ENCODE peak calls at places on chromosome 15, in nine cellular contexts. Y is breast epithelium, Q is GM12878, M is endothelial cell of umbilical vein, V is K562, A is H1, J is prostate gland, G is spleen, S is GM23338. E is an unnamed sample.

GRCh38 chr15:94080416-94080815 is 150.9 kb upstream of the MCTP2 start:
- DNase-seq in Y (no peak), Q (no peak), M (no peak), V (no peak), A (peak), J (no peak), G (no peak), S (peak), E (no peak)

GRCh38 chr15:31387101-31387482 is 60.5 kb downstream of the KLF13 start:
- DNase-seq in Y (no peak), Q (no peak), M (no peak), V (no peak), A (no peak), J (no peak), G (no peak), S (no peak), E (no peak)

GRCh38 chr15:81155375-81156218 is 21.5 kb downstream of the CFAP161 start:
- DNase-seq in Y (peak), Q (no peak), M (peak), V (peak), A (no peak), J (peak), G (no peak), S (peak), E (peak)

GRCh38 chr15:83210619-83211018 is 3.0 kb upstream of the HDGFL3 start:
- DNase-seq in Y (peak), Q (no peak), M (no peak), V (peak), A (no peak), J (peak), G (no peak), S (no peak), E (no peak)

GRCh38 chr15:39642011-39642640 is 61.2 kb downstream of the THBS1 start:
- DNase-seq in Y (no peak), Q (no peak), M (peak), V (no peak), A (no peak), J (no peak), G (no peak), S (peak), E (no peak)

GRCh38 chr15:90871097-90871715 is 2.8 kb downstream of the FURIN start:
- DNase-seq in Y (no peak), Q (no peak), M (no peak), V (peak), A (peak), J (no peak), G (peak), S (peak), E (no peak)

GRCh38 chr15:38076806-38077205 is 142.4 kb downstream of the TMCO5A start:
- DNase-seq in Y (no peak), Q (no peak), M (no peak), V (no peak), A (peak), J (no peak), G (peak), S (peak), E (no peak)

GRCh38 chr15:41585140-41586047 is 26.4 kb downstream of the TYRO3 start:
- DNase-seq in Y (peak), Q (no peak), M (peak), V (no peak), A (peak), J (peak), G (peak), S (peak), E (no peak)

GRCh38 chr15:31607656-31608055 is 281.0 kb downstream of the KLF13 start:
- DNase-seq in Y (no peak), Q (no peak), M (no peak), V (no peak), A (no peak), J (no peak), G (no peak), S (no peak), E (no peak)

GRCh38 chr15:34621675-34622074 is 38.2 kb upstream of the GOLGA8B start:
- DNase-seq in Y (no peak), Q (no peak), M (peak), V (peak), A (no peak), J (no peak), G (no peak), S (no peak), E (no peak)

GRCh38 chr15:51801391-51801835 is 28.0 kb upstream of the TMOD3 start:
- DNase-seq in Y (no peak), Q (no peak), M (peak), V (peak), A (no peak), J (no peak), G (no peak), S (peak), E (no peak)

GRCh38 chr15:86327230-86327865 is 247.7 kb downstream of the AGBL1 start:
- DNase-seq in Y (no peak), Q (no peak), M (no peak), V (no peak), A (no peak), J (no peak), G (no peak), S (no peak), E (no peak)

GRCh38 chr15:59999064-59999377 is 5.1 kb upstream of the FOXB1 start:
- DNase-seq in Y (no peak), Q (no peak), M (no peak), V (no peak), A (peak), J (no peak), G (no peak), S (peak), E (no peak)

GRCh38 chr15:57554063-57554820 is 37.5 kb upstream of the MYZAP start:
- DNase-seq in Y (no peak), Q (no peak), M (peak), V (no peak), A (no peak), J (no peak), G (no peak), S (no peak), E (no peak)

GRCh38 chr15:64776402-64776786 is 1.0 kb upstream of the RBPMS2 start:
- DNase-seq in Y (no peak), Q (no peak), M (no peak), V (no peak), A (peak), J (no peak), G (no peak), S (peak), E (peak)

GRCh38 chr15:63718590-63719035 is 115.1 kb downstream of the HERC1 start:
- DNase-seq in Y (no peak), Q (no peak), M (no peak), V (no peak), A (no peak), J (no peak), G (no peak), S (no peak), E (no peak)

GRCh38 chr15:57720861-57721260 is 14.3 kb downstream of the POLR2M start:
- DNase-seq in Y (no peak), Q (no peak), M (no peak), V (no peak), A (no peak), J (no peak), G (no peak), S (no peak), E (no peak)

GRCh38 chr15:49438970-49439631 is 16.1 kb downstream of the FGF7 start:
- DNase-seq in Y (no peak), Q (peak), M (peak), V (peak), A (no peak), J (no peak), G (peak), S (peak), E (peak)

GRCh38 chr15:66701422-66702034 is 508 bp upstream of the SMAD6 start:
- DNase-seq in Y (peak), Q (no peak), M (no peak), V (no peak), A (peak), J (peak), G (peak), S (peak), E (peak)

GRCh38 chr15:37931868-37932267 is 2.6 kb upstream of the TMCO5A start:
- DNase-seq in Y (no peak), Q (no peak), M (no peak), V (no peak), A (no peak), J (no peak), G (no peak), S (no peak), E (no peak)

GRCh38 chr15:87959080-87959479 is 297.5 kb downstream of the NTRK3 start:
- DNase-seq in Y (no peak), Q (no peak), M (no peak), V (peak), A (no peak), J (no peak), G (no peak), S (peak), E (no peak)

GRCh38 chr15:38893920-38894259 is 329.3 kb upstream of the RASGRP1 start:
- DNase-seq in Y (no peak), Q (no peak), M (no peak), V (no peak), A (no peak), J (no peak), G (no peak), S (no peak), E (no peak)

GRCh38 chr15:66269326-66270090 is 16.0 kb upstream of the MEGF11 start:
- DNase-seq in Y (no peak), Q (no peak), M (peak), V (peak), A (no peak), J (peak), G (no peak), S (peak), E (no peak)

GRCh38 chr15:76234337-76234889 is 76.9 kb downstream of the ETFA start:
- DNase-seq in Y (no peak), Q (no peak), M (no peak), V (no peak), A (no peak), J (no peak), G (no peak), S (no peak), E (no peak)

GRCh38 chr15:58147151-58147550 is 9.0 kb downstream of the AQP9 start:
- DNase-seq in Y (no peak), Q (no peak), M (no peak), V (no peak), A (no peak), J (no peak), G (no peak), S (no peak), E (no peak)

GRCh38 chr15:81253846-81254245 is 57.2 kb downstream of the IL16 start:
- DNase-seq in Y (no peak), Q (no peak), M (no peak), V (no peak), A (no peak), J (no peak), G (no peak), S (no peak), E (no peak)

GRCh38 chr15:70268698-70269251 is 171.1 kb upstream of the TLE3 start:
- DNase-seq in Y (no peak), Q (no peak), M (no peak), V (no peak), A (no peak), J (no peak), G (peak), S (no peak), E (no peak)

GRCh38 chr15:48695088-48695834 is 49.8 kb upstream of the FBN1 start:
- DNase-seq in Y (no peak), Q (no peak), M (peak), V (no peak), A (no peak), J (no peak), G (no peak), S (no peak), E (no peak)

GRCh38 chr15:74835312-74835823 is 7.6 kb downstream of the ULK3 start:
- DNase-seq in Y (no peak), Q (no peak), M (peak), V (peak), A (peak), J (peak), G (no peak), S (peak), E (no peak)

GRCh38 chr15:35519536-35520149 is 26.3 kb downstream of the DPH6 start:
- DNase-seq in Y (no peak), Q (peak), M (peak), V (peak), A (no peak), J (no peak), G (no peak), S (peak), E (no peak)

GRCh38 chr15:51621917-51622268 is 678 bp downstream of the DMXL2 start:
- DNase-seq in Y (no peak), Q (no peak), M (peak), V (peak), A (peak), J (peak), G (peak), S (peak), E (peak)

GRCh38 chr15:91374336-91374735 is 274.3 kb downstream of the SV2B start:
- DNase-seq in Y (no peak), Q (no peak), M (no peak), V (no peak), A (no peak), J (no peak), G (no peak), S (no peak), E (no peak)

GRCh38 chr15:82648257-82649103 is 1.3 kb upstream of the CPEB1 start:
- DNase-seq in Y (no peak), Q (no peak), M (no peak), V (peak), A (peak), J (no peak), G (no peak), S (peak), E (no peak)

GRCh38 chr15:74628949-74629348 is 13.3 kb downstream of the CLK3 start:
- DNase-seq in Y (no peak), Q (no peak), M (no peak), V (no peak), A (no peak), J (no peak), G (no peak), S (no peak), E (no peak)

DNA sequence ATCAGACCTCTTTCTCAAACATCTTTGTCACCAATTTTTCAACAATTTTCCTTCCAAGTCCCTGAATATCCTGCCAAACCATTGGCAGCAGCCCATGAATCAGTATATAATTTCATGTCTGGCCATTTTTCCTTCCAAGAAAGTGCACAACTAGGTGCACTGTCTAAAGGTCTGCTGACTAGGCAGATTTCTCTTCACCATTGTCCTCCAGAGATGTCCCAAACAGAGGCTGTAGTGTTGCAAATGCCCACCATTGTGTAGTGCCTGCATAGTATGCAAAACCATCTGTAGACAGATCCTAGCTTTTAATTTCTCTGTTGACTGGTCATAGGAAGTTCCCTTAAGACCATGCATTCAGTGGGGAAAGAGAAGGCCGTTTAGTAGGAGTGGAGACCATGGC is 25.0 kb upstream of the GOLGA6L2 start:
- DNase-seq in Y (no peak), Q (no peak), M (no peak), V (no peak), A (no peak), J (no peak), G (no peak), S (no peak), E (no peak)
- H3K27ac ChIP-seq in Y (no peak), Q (no peak), M (no peak), V (no peak), A (no peak), J (no peak), G (no peak), S (no peak), E (no peak)

GRCh38 chr15:89088605-89089315 is 504 bp downstream of the ABHD2 start:
- DNase-seq in Y (no peak), Q (no peak), M (peak), V (peak), A (no peak), J (no peak), G (peak), S (peak), E (peak)

GRCh38 chr15:89091667-89092220 is 3.5 kb downstream of the ABHD2 start:
- DNase-seq in Y (no peak), Q (no peak), M (no peak), V (no peak), A (no peak), J (no peak), G (no peak), S (no peak), E (no peak)

GRCh38 chr15:89093509-89093908 is 5.3 kb downstream of the ABHD2 start:
- DNase-seq in Y (no peak), Q (no peak), M (no peak), V (no peak), A (no peak), J (no peak), G (no peak), S (no peak), E (no peak)

GRCh38 chr15:89089316-89090230 is 1.3 kb downstream of the ABHD2 start:
- DNase-seq in Y (no peak), Q (no peak), M (no peak), V (no peak), A (no peak), J (no peak), G (no peak), S (no peak), E (peak)

DNA sequence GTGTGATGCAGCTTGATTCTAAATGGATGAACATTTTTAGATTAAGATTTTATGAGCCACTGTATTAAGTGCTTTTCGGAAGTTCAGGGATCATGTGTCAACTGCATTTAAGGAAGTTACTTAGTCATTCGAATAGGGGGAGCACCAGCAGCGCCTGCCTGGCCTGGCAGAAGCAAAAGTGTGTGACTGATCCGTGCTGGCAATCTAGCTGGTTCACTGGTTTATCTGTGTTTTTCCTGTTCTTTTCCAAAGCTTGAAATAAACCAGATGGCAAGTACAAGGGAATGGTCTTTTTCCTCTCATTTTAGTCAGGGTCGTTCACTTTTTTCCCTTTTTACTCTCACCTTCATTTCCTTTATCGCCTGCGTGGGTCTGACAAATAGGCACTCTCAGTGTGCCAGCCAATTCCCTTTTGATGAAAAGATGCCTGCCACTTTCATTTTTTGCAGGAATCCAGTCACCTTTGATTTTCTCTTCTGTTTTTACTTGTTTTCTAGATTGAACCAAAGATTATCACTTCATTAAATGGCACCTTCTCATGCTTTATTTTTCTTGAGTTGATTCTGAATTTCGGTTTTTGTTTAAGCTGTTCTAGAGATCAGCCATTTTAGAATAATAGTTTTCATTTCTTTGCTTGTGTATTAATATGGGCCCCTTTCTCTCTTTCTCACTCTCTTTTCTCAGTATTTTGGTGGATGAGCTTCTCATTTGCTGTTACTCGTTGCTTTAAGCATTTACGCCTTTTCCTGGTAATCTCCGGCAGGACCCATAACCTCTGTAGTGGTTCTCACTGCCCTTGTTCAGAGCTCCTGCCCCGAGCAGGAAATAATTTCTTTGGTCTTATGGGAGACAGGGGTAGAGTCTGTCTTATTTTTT is 2.8 kb downstream of the ABHD2 start:
- DNase-seq in Y (peak), Q (no peak), M (peak), V (peak), A (no peak), J (peak), G (peak), S (no peak), E (peak)
- TF ChIP-seq POLR2AphosphoS5 in Y (no peak), Q (peak), M (peak), V (no peak), A (no peak), J (peak), G (peak), S (no peak), E (peak)

GRCh38 chr15:89515477-89515876 is 19.1 kb upstream of the RHCG start:
- DNase-seq in Y (no peak), Q (no peak), M (no peak), V (no peak), A (no peak), J (no peak), G (no peak), S (no peak), E (no peak)
- TF ChIP-seq CTCF in Y (no peak), Q (no peak), M (no peak), V (no peak), A (no peak), J (no peak), G (no peak), S (no peak), E (no peak)

DNA sequence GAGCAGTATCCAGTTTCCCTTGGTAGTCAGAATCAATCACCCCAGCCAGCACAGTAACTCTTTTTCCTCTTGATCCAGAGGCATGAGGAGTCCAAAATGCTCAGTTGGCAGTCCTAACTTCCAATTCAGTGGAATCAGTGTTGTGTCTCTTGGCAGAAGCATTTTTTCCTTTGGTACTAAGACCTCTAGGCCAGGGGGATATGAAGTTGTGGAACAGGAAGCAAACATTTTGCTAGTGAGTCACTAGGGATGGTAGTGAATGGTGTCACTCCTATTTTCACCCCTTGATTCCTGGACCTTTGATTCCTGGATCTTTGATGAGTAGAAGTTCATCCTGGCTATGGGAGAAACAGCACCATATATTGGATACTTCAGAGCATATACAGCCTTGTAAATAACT is 70.5 kb upstream of the ALDH1A3 start:
- DNase-seq in Y (no peak), Q (no peak), M (peak), V (no peak), A (no peak), J (no peak), G (no peak), S (no peak), E (no peak)
- H3K27ac ChIP-seq in Y (no peak), Q (no peak), M (no peak), V (no peak), A (no peak), J (no peak), G (no peak), S (no peak), E (no peak)

DNA sequence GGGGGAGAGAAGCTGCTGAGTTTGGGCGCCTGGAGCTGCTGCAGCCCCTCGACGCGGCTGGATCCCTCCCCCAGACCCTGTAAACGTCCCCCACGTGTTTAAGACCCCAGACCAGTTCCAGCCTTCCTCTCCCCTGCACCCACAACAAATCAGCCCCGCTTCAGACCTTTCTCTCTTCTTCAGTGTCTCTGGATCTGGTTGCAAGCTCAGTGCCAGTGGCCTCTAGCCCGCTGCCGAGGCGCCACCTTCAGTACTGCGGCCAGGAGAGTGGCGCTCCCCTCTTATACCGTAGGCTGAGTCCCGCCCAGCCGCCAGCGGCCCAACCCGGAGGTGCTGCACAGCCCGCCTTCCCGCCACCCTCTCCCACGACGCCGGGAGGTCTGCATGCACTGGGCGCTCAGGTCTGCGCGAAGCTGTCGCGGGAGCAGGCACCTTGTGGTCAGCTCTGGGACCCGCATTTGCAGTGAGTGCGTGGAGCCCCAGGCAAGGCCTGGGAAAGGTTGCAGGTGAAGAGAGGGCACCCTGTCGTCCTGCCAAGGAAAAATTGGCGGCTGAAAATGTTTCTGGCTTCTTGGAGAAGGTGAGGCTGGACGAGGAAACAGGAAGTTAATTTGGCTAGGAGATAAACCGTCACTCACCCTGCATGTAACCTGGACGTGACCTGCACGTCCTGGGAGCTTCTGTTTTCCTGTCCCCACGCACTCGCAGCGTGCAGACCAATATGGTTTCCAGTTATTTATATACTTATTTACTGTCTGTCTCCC is at the start of gene C2CD4B:
- DNase-seq in Y (no peak), Q (no peak), M (peak), V (peak), A (peak), J (peak), G (peak), S (peak), E (no peak)
- TF ChIP-seq POLR2AphosphoS5 in Y (no peak), Q (no peak), M (peak), V (no peak), A (peak), J (no peak), G (peak), S (peak), E (peak)

GRCh38 chr15:72231066-72231846 is at the start of gene PKM:
- DNase-seq in Y (peak), Q (peak), M (peak), V (peak), A (peak), J (peak), G (peak), S (peak), E (peak)
- TF ChIP-seq CTCF in Y (peak), Q (no peak), M (no peak), V (no peak), A (no peak), J (no peak), G (peak), S (no peak), E (no peak)